ENCODE peak calls at places on chromosome 15, in six cellular contexts. X is sigmoid colon, I is A673, K is HFF-Myc, A is colonic mucosa, L is AG09309. G is an unnamed sample.

GRCh38 chr15:36831915-36832310 is 252.5 kb downstream of the CDIN1 start:
- DNase-seq in X (no peak), I (no peak), K (no peak), A (no peak), L (no peak), G (peak; percentile 16)

GRCh38 chr15:100114100-100114499 is 227.7 kb downstream of the ADAMTS17 start:
- DNase-seq in X (peak; percentile 80), I (no peak), K (no peak), A (no peak), L (peak; percentile 73), G (peak; percentile 92)

GRCh38 chr15:68653795-68654194 is 75.0 kb downstream of the CORO2B start:
- DNase-seq in X (no peak), I (no peak), K (no peak), A (no peak), L (no peak), G (no peak)

GRCh38 chr15:39596358-39597051 is 15.6 kb downstream of the THBS1 start:
- DNase-seq in X (no peak), I (no peak), K (no peak), A (no peak), L (peak; percentile 92), G (no peak)

GRCh38 chr15:101511717-101512116 is 22.2 kb upstream of the PCSK6 start:
- DNase-seq in X (no peak), I (no peak), K (no peak), A (no peak), L (no peak), G (no peak)

GRCh38 chr15:59170295-59170881 is 36.3 kb upstream of the LDHAL6B start:
- DNase-seq in X (no peak), I (no peak), K (peak; percentile 98), A (peak; percentile 31), L (peak; percentile 88), G (peak; percentile 39)

GRCh38 chr15:55846108-55846707 is 103.3 kb upstream of the PRTG start:
- DNase-seq in X (no peak), I (peak; percentile 84), K (peak; percentile 89), A (peak; percentile 72), L (peak; percentile 64), G (peak; percentile 67)

GRCh38 chr15:66835558-66835878 is 133.5 kb downstream of the SMAD6 start:
- DNase-seq in X (no peak), I (no peak), K (no peak), A (no peak), L (no peak), G (no peak)

GRCh38 chr15:101523560-101523940 is 34.0 kb upstream of the PCSK6 start:
- DNase-seq in X (no peak), I (no peak), K (no peak), A (no peak), L (no peak), G (no peak)

GRCh38 chr15:60477164-60477563 is 1.8 kb downstream of the ICE2 start:
- DNase-seq in X (no peak), I (no peak), K (no peak), A (no peak), L (no peak), G (no peak)

GRCh38 chr15:62515696-62516395 is 350.8 kb upstream of the C2CD4B start:
- DNase-seq in X (no peak), I (no peak), K (no peak), A (no peak), L (no peak), G (no peak)

GRCh38 chr15:73599934-73600333 is 33.3 kb downstream of the NPTN start:
- DNase-seq in X (no peak), I (no peak), K (no peak), A (no peak), L (no peak), G (no peak)

GRCh38 chr15:56718560-56718959 is 14.7 kb downstream of the ZNF280D start:
- DNase-seq in X (no peak), I (no peak), K (no peak), A (no peak), L (no peak), G (no peak)

GRCh38 chr15:90481023-90481422 is 48.7 kb upstream of the CRTC3 start:
- DNase-seq in X (no peak), I (no peak), K (no peak), A (no peak), L (no peak), G (no peak)

GRCh38 chr15:69658401-69658945 is 205.9 kb downstream of the RPLP1 start:
- DNase-seq in X (no peak), I (no peak), K (no peak), A (no peak), L (no peak), G (no peak)

GRCh38 chr15:89999676-90000174 is 1.4 kb upstream of the ZNF710 start:
- DNase-seq in X (peak; percentile 67), I (peak; percentile 64), K (no peak), A (no peak), L (no peak), G (no peak)

GRCh38 chr15:39172380-39173281 is 408.2 kb upstream of the THBS1 start:
- DNase-seq in X (peak; percentile 77), I (no peak), K (no peak), A (no peak), L (no peak), G (peak; percentile 35)

GRCh38 chr15:75347222-75348033 is 589 bp downstream of the NEIL1 start:
- DNase-seq in X (peak; percentile 78), I (peak; percentile 45), K (no peak), A (peak; percentile 85), L (no peak), G (no peak)

GRCh38 chr15:50119063-50119700 is at the start of gene ATP8B4:
- DNase-seq in X (no peak), I (peak; percentile 9), K (no peak), A (no peak), L (no peak), G (no peak)

GRCh38 chr15:50117628-50118027 is 1.4 kb downstream of the ATP8B4 start:
- DNase-seq in X (no peak), I (no peak), K (no peak), A (no peak), L (no peak), G (no peak)

GRCh38 chr15:50113187-50113505 is 5.9 kb downstream of the ATP8B4 start:
- DNase-seq in X (no peak), I (no peak), K (no peak), A (no peak), L (no peak), G (no peak)

GRCh38 chr15:50114381-50114780 is 4.7 kb downstream of the ATP8B4 start:
- DNase-seq in X (peak; percentile 66), I (no peak), K (no peak), A (no peak), L (no peak), G (no peak)

DNA sequence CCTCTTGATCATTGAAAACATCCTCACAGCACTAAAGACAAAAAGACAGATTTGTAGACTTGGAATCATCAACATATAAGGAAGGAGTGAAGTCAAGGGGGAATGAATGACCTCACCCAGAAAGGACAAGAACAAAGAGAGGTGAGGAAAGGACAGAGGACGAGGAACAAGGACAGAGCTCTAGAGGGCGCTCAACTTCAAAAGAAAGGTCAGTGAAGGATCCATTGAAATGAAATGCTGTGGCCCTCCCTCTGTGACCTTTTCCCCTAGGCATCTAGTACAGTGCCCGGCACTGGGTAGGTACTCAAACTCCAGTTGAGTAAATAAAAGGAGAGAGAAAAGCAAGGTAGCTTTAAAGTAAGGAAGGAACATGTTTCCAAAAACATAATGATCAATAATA is 2.6 kb downstream of the ATP8B4 start:
- DNase-seq in X (no peak), I (peak; percentile 12), K (no peak), A (peak; percentile 31), L (no peak), G (no peak)
- TF ChIP-seq CTCF in X (no peak), I (peak; percentile 42), K (peak; percentile 32), A (peak; percentile 18), L (peak; percentile 36), G (no peak)

GRCh38 chr15:88894348-88894818 is 961 bp downstream of the HAPLN3 start:
- DNase-seq in X (no peak), I (peak; percentile 61), K (no peak), A (peak; percentile 79), L (no peak), G (no peak)
- H3K4me3 ChIP-seq in X (peak overlapping the region; percentile 49), I (peak overlapping the region; percentile 43), K (no peak overlapping the region), A (peak overlapping the region; percentile 46), L (peak overlapping the region; percentile 59), G (peak overlapping the region; percentile 51)

DNA sequence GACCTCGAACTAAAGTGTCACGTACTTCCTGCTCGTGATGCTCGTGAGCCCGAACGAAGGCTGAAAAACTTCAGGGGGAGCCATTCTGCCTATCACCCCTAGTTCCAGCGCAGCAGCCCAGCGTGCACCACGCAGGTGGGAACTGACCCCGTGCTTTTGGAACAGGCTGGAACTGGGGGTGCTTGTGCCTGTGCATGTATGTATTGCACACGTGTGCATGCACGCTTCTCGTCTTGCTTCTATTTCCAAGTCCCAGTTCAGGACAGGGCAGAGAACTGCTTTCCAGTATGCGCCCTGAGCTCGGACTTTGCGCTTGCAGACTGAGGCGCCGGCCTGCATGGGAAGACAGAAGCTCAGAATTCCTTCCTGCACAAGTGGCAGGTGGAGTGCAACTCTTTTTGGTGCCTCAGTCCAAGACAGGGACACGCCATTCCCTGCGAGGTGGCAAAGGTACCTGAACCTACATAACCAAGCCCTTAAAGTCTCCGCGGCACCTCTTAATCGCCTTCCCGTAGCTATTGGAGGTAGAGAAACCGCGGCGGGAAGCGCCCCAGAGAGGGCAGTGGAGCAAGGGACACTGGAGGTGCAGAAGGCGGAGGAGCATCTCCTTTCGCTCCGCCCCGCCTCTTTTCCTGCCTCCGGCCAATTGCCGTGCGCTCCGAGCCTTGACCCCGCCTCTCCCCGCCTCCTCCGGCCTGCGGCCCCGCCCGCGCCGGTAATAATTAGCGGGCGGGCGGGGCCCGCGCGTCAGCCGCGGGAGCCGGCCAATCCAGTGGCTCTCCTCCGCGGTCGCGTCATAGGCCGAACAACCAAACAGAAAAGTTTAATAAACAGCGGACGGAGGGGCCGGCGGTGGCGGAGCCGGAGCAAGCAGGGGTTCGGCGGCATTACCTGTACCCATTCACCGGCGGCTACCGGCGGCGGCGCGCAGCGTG is at the start of gene ZFAND6:
- DNase-seq in X (peak; percentile 97), I (peak; percentile 97), K (peak; percentile 76), A (peak; percentile 97), L (peak; percentile 56), G (peak; percentile 77)
- TF ChIP-seq CTCF in X (peak; percentile 11), I (no peak), K (no peak), A (no peak), L (no peak), G (no peak)

GRCh38 chr15:42191610-42192346 is 16.3 kb downstream of the VPS39 start:
- DNase-seq in X (no peak), I (no peak), K (no peak), A (no peak), L (no peak), G (no peak)
- H3K4me3 ChIP-seq in X (no peak overlapping the region), I (no peak overlapping the region), K (no peak overlapping the region), A (no peak overlapping the region), L (no peak overlapping the region), G (no peak overlapping the region)

GRCh38 chr15:28904541-28905303 is 18.9 kb downstream of the APBA2 start:
- DNase-seq in X (no peak), I (no peak), K (no peak), A (no peak), L (no peak), G (no peak)
- TF ChIP-seq CTCF in X (no peak), I (no peak), K (no peak), A (no peak), L (no peak), G (no peak)

GRCh38 chr15:48865387-48866079 is 12.4 kb upstream of the EID1 start:
- DNase-seq in X (no peak), I (peak; percentile 91), K (peak; percentile 41), A (no peak), L (peak; percentile 24), G (peak; percentile 63)
- H3K4me3 ChIP-seq in X (no peak overlapping the region), I (no peak overlapping the region), K (no peak overlapping the region), A (no peak overlapping the region), L (no peak overlapping the region), G (no peak overlapping the region)